ENCODE peak calls at places on chromosome 20, in nine cellular contexts. I is ascending aorta, R is Panc1, M is cardiac muscle cell, E is prostate gland, H is HL-60, D is kidney, X is H1, S is stomach. Y is an unnamed sample.

GRCh38 chr20:6765469-6766058 is 1.9 kb upstream of the BMP2 start:
- DNase-seq in D (no peak), I (no peak), R (no peak), S (no peak), H (no peak), M (peak; percentile 78), E (no peak), X (no peak), Y (no peak)

GRCh38 chr20:43915209-43916072 is 789 bp downstream of the TOX2 start:
- DNase-seq in H (no peak), R (no peak), E (no peak), M (peak; percentile 46), I (no peak), D (no peak), X (peak; percentile 78), S (no peak), Y (no peak)

GRCh38 chr20:33532753-33533459 is 43.0 kb downstream of the CBFA2T2 start:
- DNase-seq in X (no peak), D (no peak), M (peak; percentile 55), I (no peak), R (no peak), S (no peak), H (no peak), E (no peak), Y (no peak)

GRCh38 chr20:33083544-33084340 is 4.3 kb downstream of the BPIFB4 start:
- DNase-seq in R (no peak), D (peak; percentile 49), I (no peak), S (no peak), H (no peak), E (no peak), X (no peak), M (no peak), Y (no peak)

GRCh38 chr20:40941023-40941655 is 87.5 kb upstream of the TOP1 start:
- DNase-seq in M (no peak), R (no peak), X (no peak), S (no peak), H (peak; percentile 75), I (no peak), E (no peak), D (no peak), Y (no peak)

GRCh38 chr20:44731657-44732056 is 14.0 kb upstream of the KCNK15 start:
- DNase-seq in M (no peak), I (no peak), X (no peak), D (peak; percentile 44), R (no peak), E (no peak), S (peak; percentile 81), H (no peak), Y (no peak)

GRCh38 chr20:434661-435419 is 26.7 kb downstream of the RBCK1 start:
- DNase-seq in E (no peak), D (no peak), R (no peak), S (no peak), I (no peak), X (no peak), H (no peak), M (no peak), Y (no peak)

GRCh38 chr20:58618694-58619540 is 32.2 kb upstream of the STX16 start:
- DNase-seq in X (peak; percentile 68), E (peak; percentile 47), S (no peak), I (no peak), R (no peak), D (peak; percentile 61), H (no peak), M (peak; percentile 86), Y (no peak)

GRCh38 chr20:4193053-4193452 is 177.7 kb upstream of the RNF24 start:
- DNase-seq in M (no peak), S (no peak), R (no peak), D (no peak), X (no peak), I (no peak), H (no peak), E (no peak), Y (no peak)

GRCh38 chr20:4190792-4191519 is 175.6 kb upstream of the RNF24 start:
- DNase-seq in S (no peak), E (no peak), H (no peak), D (no peak), X (no peak), I (no peak), M (no peak), R (no peak), Y (no peak)

GRCh38 chr20:4192378-4193048 is 177.2 kb upstream of the RNF24 start:
- DNase-seq in H (no peak), D (no peak), M (peak; percentile 80), S (no peak), R (no peak), I (no peak), X (no peak), E (no peak), Y (no peak)

DNA sequence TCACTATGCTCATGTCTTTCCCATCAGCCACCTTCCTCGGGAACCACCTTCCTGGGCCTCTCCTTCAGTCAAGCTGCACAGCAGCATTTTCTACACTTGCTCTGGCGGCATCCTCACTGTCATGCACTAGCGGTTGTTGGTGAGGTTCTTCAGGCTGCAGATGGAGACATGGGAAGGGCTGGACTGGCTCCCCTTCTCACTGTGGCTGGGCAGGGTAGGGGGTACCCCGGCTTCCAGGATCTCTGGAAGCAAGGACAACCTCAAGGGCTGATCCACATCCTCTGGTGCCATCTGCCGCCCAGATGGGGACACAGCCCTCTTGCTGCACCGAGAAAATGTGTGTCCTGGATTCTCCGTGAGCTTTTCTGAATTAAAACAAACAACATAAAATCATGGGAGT is 180.1 kb upstream of the RNF24 start:
- DNase-seq in S (no peak), D (no peak), R (no peak), E (no peak), M (peak; percentile 35), X (peak; percentile 77), I (no peak), H (no peak), Y (peak; percentile 56)
- TF ChIP-seq CTCF in S (no peak), D (no peak), R (peak; percentile 82), E (peak; percentile 36), M (peak; percentile 50), X (peak; percentile 78), I (no peak), H (no peak), Y (peak; percentile 54)

GRCh38 chr20:35625584-35626385 is 10.2 kb downstream of the SPAG4 start:
- DNase-seq in R (no peak), E (no peak), H (no peak), X (no peak), D (no peak), S (no peak), I (no peak), M (no peak), Y (no peak)

GRCh38 chr20:35627121-35627520 is 11.5 kb downstream of the SPAG4 start:
- DNase-seq in R (no peak), S (no peak), X (no peak), E (no peak), D (no peak), H (no peak), M (no peak), I (no peak), Y (no peak)

GRCh38 chr20:35629432-35630145 is 14.0 kb downstream of the SPAG4 start:
- DNase-seq in I (no peak), R (no peak), M (no peak), E (no peak), D (no peak), H (peak; percentile 58), S (no peak), X (no peak), Y (no peak)

GRCh38 chr20:35630636-35631035 is 15.0 kb downstream of the SPAG4 start:
- DNase-seq in R (no peak), S (no peak), X (no peak), M (no peak), H (no peak), E (no peak), D (no peak), I (no peak), Y (no peak)

DNA sequence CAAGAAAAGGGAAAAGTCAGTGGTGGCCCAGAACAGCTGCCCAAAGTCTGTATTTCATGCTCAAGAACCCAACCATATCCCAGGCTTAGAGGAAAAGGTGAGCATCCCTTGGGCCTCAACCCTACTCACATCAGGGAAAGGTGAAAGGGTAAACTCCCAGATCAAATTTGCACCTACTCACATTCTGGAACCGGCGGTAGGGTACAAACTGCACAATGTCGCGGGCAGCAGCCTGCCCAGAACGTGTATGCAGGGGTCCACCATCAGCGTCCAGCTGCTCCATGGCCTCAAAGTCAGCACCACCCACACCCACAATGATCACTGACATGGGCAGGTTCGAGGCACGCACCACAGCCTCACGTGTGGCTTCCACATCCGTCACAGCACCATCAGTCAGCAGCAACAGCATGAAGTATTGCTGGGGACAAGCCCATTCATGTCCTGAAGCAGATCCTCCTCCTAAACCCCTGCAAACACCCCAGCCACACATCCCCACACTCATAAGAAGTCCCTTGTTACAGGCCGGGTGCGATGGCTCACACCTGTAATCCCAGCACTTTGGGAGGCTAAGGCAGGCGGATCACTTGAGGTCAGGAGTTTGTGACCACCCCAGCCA is 10.9 kb downstream of the SPAG4 start:
- DNase-seq in D (no peak), M (no peak), R (no peak), E (no peak), X (no peak), H (no peak), I (no peak), S (no peak), Y (no peak)
- H3K27ac ChIP-seq in D (no peak overlapping the region), M (peak overlapping the region; percentile 17), R (no peak overlapping the region), E (no peak overlapping the region), X (peak overlapping the region; percentile 45), H (no peak overlapping the region), I (no peak overlapping the region), S (no peak overlapping the region), Y (no peak overlapping the region)

DNA sequence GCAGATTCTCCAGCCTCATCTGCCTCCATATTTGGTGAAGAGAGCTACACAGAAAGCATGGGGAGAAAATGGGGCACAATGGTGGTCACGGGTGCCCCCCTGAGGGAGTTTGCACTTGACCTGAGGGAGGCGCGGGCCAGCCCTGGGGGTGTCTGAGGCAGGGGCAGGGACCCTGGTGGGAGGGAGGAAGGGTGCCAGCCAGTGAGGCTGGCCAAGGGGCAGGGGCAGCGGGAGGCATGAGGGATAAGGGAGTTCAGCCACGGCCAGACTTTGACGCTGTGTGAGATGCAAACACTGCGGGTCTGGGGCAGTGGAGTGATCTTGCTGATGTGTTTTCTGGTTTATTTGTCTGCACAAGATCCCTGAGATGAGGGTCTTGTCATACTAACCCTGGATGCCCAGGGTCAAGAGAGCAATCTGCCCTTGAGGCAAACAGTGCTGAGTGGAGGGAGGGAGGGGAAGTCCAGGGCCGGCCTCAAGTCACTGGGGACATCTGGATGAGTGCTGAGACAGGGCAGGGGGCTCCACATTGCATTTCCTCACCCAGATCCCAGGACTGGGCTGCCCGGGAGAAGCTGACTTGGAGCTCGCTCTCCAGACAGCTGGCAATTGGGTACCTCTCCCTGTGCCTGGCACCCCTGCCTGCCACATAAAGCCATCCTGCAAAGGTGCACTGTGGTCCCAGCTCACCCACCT is 8.8 kb upstream of the PCMTD2 start:
- DNase-seq in M (no peak), I (no peak), E (no peak), S (peak; percentile 11), R (no peak), D (peak; percentile 61), H (no peak), X (no peak), Y (peak; percentile 17)
- H3K4me3 ChIP-seq in M (no peak overlapping the region), I (no peak overlapping the region), E (no peak overlapping the region), S (no peak overlapping the region), R (no peak overlapping the region), D (no peak overlapping the region), H (no peak overlapping the region), X (no peak overlapping the region), Y (no peak overlapping the region)

DNA sequence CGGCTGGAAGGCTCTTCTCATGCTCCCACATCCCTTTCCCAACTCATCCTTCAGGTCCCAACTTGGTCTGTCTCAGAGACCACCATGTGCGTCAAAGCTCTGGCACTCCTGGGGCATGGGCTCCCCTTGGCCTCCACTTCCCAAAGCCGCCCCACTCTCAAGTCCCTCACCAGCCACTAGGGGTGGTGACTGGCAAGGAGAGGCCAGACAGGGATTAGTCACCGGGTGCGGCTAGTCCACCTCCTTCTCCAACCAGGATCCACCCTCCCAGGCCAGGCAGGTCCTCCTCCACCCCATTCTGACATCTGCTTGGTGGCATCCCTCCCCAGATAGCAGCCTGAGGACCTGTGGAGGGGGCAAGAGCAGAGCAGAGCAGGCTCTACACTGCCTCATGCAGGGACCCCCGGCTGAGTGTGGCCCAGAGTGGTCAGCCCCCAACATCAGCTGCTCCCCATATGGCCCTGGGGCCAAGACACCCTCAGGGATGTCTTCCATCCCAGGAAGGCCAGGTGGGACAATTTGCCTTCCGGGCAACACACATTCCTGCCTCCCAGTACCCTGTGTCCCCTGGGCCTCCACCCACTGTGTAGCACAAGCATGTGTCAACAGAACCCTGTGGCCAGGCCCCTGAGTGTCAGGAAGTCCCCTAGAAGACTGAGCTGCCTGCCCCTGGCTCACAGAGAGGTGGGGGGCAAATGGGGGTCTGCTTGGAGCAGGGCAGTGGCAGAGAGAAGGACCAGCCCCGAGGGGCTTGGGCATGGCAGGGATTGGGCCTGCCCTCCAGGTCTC is 29.2 kb downstream of the YTHDF1 start:
- DNase-seq in D (peak; percentile 60), I (no peak), M (no peak), X (no peak), R (no peak), S (peak; percentile 40), H (no peak), E (no peak), Y (no peak)
- TF ChIP-seq CTCF in D (no peak), I (no peak), M (peak; percentile 4), X (peak; percentile 29), R (no peak), S (no peak), H (no peak), E (no peak), Y (no peak)

Y was measured in dorsolateral prefrontal cortex.